ENCODE peak calls at places on chromosomes 16 and 17, in seven cellular contexts. N is AG04449, O is GM12865, V is testis, D is mucosa of descending colon, W is cardiac fibroblast, A is esophagus squamous epithelium. Y is an unnamed sample.

GRCh38 chr17:34423978-34424813 is 61.2 kb upstream of the CCL1 start:
- DNase-seq in W (no peak), V (no peak), N (no peak), D (no peak), A (no peak), O (no peak), Y (no peak)

GRCh38 chr16:69424053-69424934 is at the start of gene CYB5B:
- DNase-seq in N (peak), A (peak), W (peak), D (peak), V (peak), O (peak), Y (peak)

GRCh38 chr17:49548051-49548505 is 27.6 kb upstream of the NXPH3 start:
- DNase-seq in O (no peak), N (no peak), A (no peak), W (no peak), D (no peak), V (no peak), Y (no peak)

GRCh38 chr16:71895679-71896385 is 501 bp downstream of the IST1 start:
- DNase-seq in V (no peak), W (peak), N (no peak), O (peak), D (peak), A (no peak), Y (no peak)

GRCh38 chr16:3677994-3678393 is 23.5 kb downstream of the DNASE1 start:
- DNase-seq in O (no peak), W (no peak), D (peak), V (no peak), A (no peak), N (no peak), Y (no peak)

GRCh38 chr16:86221085-86221484 is 289.2 kb upstream of the FOXF1 start:
- DNase-seq in V (no peak), O (no peak), N (no peak), A (no peak), D (no peak), W (no peak), Y (no peak)

GRCh38 chr17:3213587-3213986 is 6.1 kb downstream of the OR1A1 start:
- DNase-seq in O (no peak), N (no peak), V (no peak), D (no peak), W (no peak), A (no peak), Y (no peak)

GRCh38 chr17:75346906-75347305 is 57.7 kb upstream of the SLC25A19 start:
- DNase-seq in W (no peak), O (peak), N (no peak), A (no peak), V (no peak), D (no peak), Y (no peak)

GRCh38 chr17:73706858-73707257 is 62.6 kb upstream of the SDK2 start:
- DNase-seq in N (no peak), D (no peak), W (no peak), A (no peak), V (no peak), O (no peak), Y (no peak)

GRCh38 chr17:17151055-17151454 is 55.1 kb downstream of the PLD6 start:
- DNase-seq in O (peak), W (peak), N (peak), D (no peak), A (no peak), V (no peak), Y (no peak)

GRCh38 chr16:70377782-70378181 is 31.1 kb downstream of the DDX19A start:
- DNase-seq in N (no peak), A (no peak), D (no peak), V (no peak), W (no peak), O (no peak), Y (no peak)

GRCh38 chr17:1037238-1037879 is 40.4 kb downstream of the TIMM22 start:
- DNase-seq in N (no peak), O (no peak), D (no peak), V (no peak), W (no peak), A (no peak), Y (no peak)

GRCh38 chr16:9900576-9900975 is 281.7 kb downstream of the GRIN2A start:
- DNase-seq in V (no peak), D (no peak), W (no peak), O (no peak), N (no peak), A (no peak), Y (no peak)

GRCh38 chr16:69535123-69536050 is 30.4 kb upstream of the NFAT5 start:
- DNase-seq in O (no peak), V (no peak), A (no peak), D (no peak), W (peak), N (no peak), Y (no peak)

GRCh38 chr16:1708768-1709180 is 2.8 kb downstream of the MAPK8IP3 start:
- DNase-seq in W (peak), N (no peak), V (no peak), A (no peak), D (no peak), O (no peak), Y (no peak)

GRCh38 chr16:57000271-57001025 is 11.1 kb downstream of the NLRC5 start:
- DNase-seq in D (no peak), A (no peak), N (peak), V (no peak), W (peak), O (peak), Y (no peak)

GRCh38 chr16:17397499-17397891 is 73.3 kb downstream of the XYLT1 start:
- DNase-seq in O (no peak), W (peak), A (no peak), V (no peak), N (no peak), D (no peak), Y (no peak)

GRCh38 chr16:82533161-82533560 is 93.6 kb upstream of the CDH13 start:
- DNase-seq in W (no peak), A (no peak), V (no peak), N (no peak), O (no peak), D (no peak), Y (no peak)

GRCh38 chr16:54697677-54698076 is 233.0 kb upstream of the IRX5 start:
- DNase-seq in D (no peak), O (no peak), V (no peak), N (no peak), W (no peak), A (no peak), Y (no peak)

GRCh38 chr17:16285646-16286008 is 67.6 kb downstream of the CENPV start:
- DNase-seq in A (no peak), D (no peak), V (no peak), O (no peak), W (no peak), N (no peak), Y (no peak)

GRCh38 chr17:4584835-4585187 is 482 bp downstream of the SMTNL2 start:
- DNase-seq in A (no peak), V (no peak), N (no peak), D (no peak), O (no peak), W (no peak), Y (no peak)

GRCh38 chr17:71184716-71185115 is 936.1 kb upstream of the SOX9 start:
- DNase-seq in V (no peak), N (no peak), D (no peak), O (no peak), W (no peak), A (no peak), Y (no peak)

GRCh38 chr16:10027553-10027952 is 154.7 kb downstream of the GRIN2A start:
- DNase-seq in A (no peak), D (no peak), N (no peak), O (no peak), V (no peak), W (no peak), Y (no peak)

GRCh38 chr16:81876273-81876900 is 97.3 kb downstream of the PLCG2 start:
- DNase-seq in W (no peak), D (no peak), O (no peak), V (no peak), N (no peak), A (no peak), Y (no peak)

GRCh38 chr16:19410435-19411153 is 7.1 kb upstream of the TMC5 start:
- DNase-seq in D (peak), N (no peak), V (peak), A (no peak), W (no peak), O (peak), Y (no peak)

GRCh38 chr17:61444831-61445230 is 7.4 kb upstream of the TBX4 start:
- DNase-seq in W (no peak), D (no peak), O (no peak), V (no peak), N (no peak), A (no peak), Y (no peak)

GRCh38 chr17:77491921-77492445 is 351.2 kb downstream of the SEC14L1 start:
- DNase-seq in N (no peak), W (no peak), A (no peak), O (peak), D (no peak), V (no peak), Y (peak)

GRCh38 chr17:43517615-43518386 is 28.3 kb downstream of the ETV4 start:
- DNase-seq in N (no peak), D (no peak), O (peak), A (no peak), W (peak), V (no peak), Y (peak)

GRCh38 chr16:14658063-14658462 is 25.3 kb downstream of the BFAR start:
- DNase-seq in O (peak), V (no peak), D (no peak), N (no peak), A (no peak), W (no peak), Y (peak)

GRCh38 chr17:27153005-27153404 is 140.9 kb upstream of the WSB1 start:
- DNase-seq in D (peak), O (no peak), A (no peak), V (no peak), N (no peak), W (peak), Y (no peak)

GRCh38 chr17:45368661-45369060 is 51.8 kb upstream of the MAP3K14 start:
- DNase-seq in W (peak), O (no peak), V (no peak), N (peak), A (no peak), D (no peak), Y (no peak)

GRCh38 chr17:19250421-19251141 is 13.4 kb downstream of the EPN2 start:
- DNase-seq in D (no peak), W (no peak), V (peak), O (no peak), N (no peak), A (no peak), Y (no peak)

GRCh38 chr16:22139008-22139407 is 23.3 kb upstream of the SDR42E2 start:
- DNase-seq in W (no peak), V (no peak), O (no peak), A (no peak), N (no peak), D (no peak), Y (no peak)

GRCh38 chr16:76837872-76838271 is 353.1 kb upstream of the MON1B start:
- DNase-seq in A (no peak), W (no peak), O (no peak), D (no peak), N (no peak), V (no peak), Y (no peak)

GRCh38 chr17:75647921-75648320 is 14.7 kb downstream of the SMIM5 start:
- DNase-seq in D (peak), N (no peak), A (no peak), V (no peak), O (no peak), W (no peak), Y (no peak)

GRCh38 chr16:80317132-80318098 is 223.4 kb upstream of the DYNLRB2 start:
- DNase-seq in D (no peak), N (no peak), W (no peak), A (no peak), V (no peak), O (peak), Y (no peak)

GRCh38 chr17:15409721-15410247 is 57.6 kb downstream of the CDRT4 start:
- DNase-seq in W (peak), A (no peak), D (no peak), O (no peak), V (peak), N (peak), Y (no peak)

GRCh38 chr17:66799839-66800537 is 34.9 kb upstream of the CACNG5 start:
- DNase-seq in D (no peak), A (no peak), V (peak), W (no peak), N (no peak), O (no peak), Y (no peak)
- TF ChIP-seq CTCF in D (no peak), A (no peak), V (no peak), W (no peak), N (no peak), O (no peak), Y (no peak)

GRCh38 chr17:7923290-7923628 is 6.4 kb downstream of the KCNAB3 start:
- DNase-seq in D (no peak), O (no peak), A (no peak), V (no peak), W (no peak), N (no peak), Y (no peak)
- H3K4me3 ChIP-seq in D (no peak), O (peak), A (peak), V (peak), W (peak), N (peak), Y (peak)

GRCh38 chr17:82438401-82439193 is 12.0 kb downstream of the CYBC1 start:
- DNase-seq in D (peak), V (no peak), W (no peak), O (no peak), A (no peak), N (no peak), Y (no peak)
- TF ChIP-seq CTCF in D (no peak), V (no peak), W (no peak), O (no peak), A (no peak), N (no peak), Y (no peak)

DNA sequence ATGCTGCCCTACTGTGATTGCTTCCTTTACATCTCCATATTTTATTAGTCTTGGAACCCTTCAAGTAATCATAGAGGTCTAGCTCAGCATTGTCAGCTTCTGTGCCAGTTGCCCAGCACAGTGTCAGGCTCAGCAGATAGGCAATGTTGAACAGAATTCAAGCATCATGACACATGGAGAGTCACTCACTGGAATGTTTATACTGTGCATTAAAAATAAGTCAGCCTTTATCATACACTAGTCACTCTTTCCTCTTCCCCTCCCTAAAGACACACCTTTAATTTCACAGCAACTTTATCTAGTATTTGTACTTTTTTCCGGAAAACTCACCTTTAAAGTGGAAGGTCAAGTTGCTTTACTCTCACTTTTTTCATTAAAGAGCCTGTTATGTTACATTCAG is 253.8 kb upstream of the CDH11 start:
- DNase-seq in O (no peak), N (no peak), A (no peak), D (no peak), W (peak), V (no peak), Y (no peak)
- H3K4me3 ChIP-seq in O (no peak), N (no peak), A (no peak), D (no peak), W (no peak), V (no peak), Y (no peak)

DNA sequence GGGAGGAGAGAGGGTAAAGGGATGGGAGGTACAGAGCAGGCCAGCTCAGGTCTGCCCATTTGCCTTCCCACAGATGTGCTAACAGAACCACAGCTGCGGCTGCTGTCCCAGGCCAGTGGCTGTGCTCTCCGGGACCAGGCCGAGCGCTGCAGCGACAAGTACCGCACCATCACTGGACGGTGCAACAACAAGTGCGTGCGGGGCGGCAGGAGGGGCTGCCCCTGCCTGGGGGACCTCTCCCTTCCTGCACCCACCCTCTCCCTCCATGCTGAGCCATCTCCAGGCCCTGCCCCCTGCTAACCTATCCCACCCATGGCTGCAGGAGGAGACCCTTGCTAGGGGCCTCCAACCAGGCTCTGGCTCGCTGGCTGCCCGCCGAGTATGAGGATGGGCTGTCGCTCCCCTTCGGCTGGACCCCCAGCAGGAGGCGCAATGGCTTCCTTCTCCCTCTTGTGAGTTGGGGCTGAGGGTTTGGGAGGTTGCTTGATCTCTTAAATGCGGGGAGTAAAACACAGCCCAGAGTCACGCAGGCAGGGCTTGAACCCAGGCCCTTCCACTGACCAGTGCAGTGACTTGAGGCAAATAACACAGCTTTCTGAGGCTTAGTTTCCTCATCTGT is 1.2 kb downstream of the EPX start:
- DNase-seq in A (no peak), W (no peak), V (no peak), N (no peak), D (no peak), O (no peak), Y (no peak)
- TF ChIP-seq CTCF in A (no peak), W (no peak), V (no peak), N (no peak), D (no peak), O (no peak), Y (no peak)

DNA sequence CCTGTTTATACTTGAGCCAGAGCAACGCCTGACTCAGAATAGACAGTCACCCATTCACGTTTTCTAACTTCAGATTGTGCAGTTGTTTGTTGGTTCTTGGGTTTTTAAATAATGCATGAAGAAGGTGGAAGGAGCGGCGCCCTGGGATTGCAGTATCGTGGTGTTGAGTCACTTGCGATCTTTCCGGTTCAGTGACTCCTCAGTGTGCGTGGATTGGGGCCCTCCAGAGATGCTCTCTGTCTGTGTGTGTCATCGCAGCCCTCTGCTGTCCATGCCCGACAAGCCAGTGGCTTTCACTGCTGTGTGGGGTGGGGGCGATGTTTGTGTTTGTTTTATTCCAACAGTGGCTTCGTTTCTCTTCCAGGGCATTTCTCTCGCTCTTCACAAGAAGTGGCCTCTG is 134.0 kb downstream of the RPTOR start:
- DNase-seq in D (no peak), V (no peak), W (peak), A (no peak), O (no peak), N (peak), Y (no peak)
- H3K4me3 ChIP-seq in D (no peak), V (no peak), W (no peak), A (no peak), O (no peak), N (no peak), Y (no peak)

GRCh38 chr16:27403601-27403992 is 1.6 kb downstream of the IL21R start:
- DNase-seq in O (peak), A (no peak), V (no peak), D (no peak), N (no peak), W (no peak), Y (no peak)
- TF ChIP-seq CTCF in O (no peak), A (no peak), V (no peak), D (no peak), N (no peak), W (no peak), Y (no peak)

GRCh38 chr17:63930951-63931575 is 1.1 kb downstream of the CD79B start:
- DNase-seq in A (no peak), W (no peak), D (peak), N (no peak), O (peak), V (peak), Y (peak)
- H3K4me3 ChIP-seq in A (peak), W (no peak), D (no peak), N (no peak), O (peak), V (no peak), Y (peak)